ENCODE peak calls at places on chromosomes 7 and 10, in seven cellular contexts. One of them, this sample, is unnamed.

GRCh38 chr7:27686315-27686714 is 23.6 kb upstream of the HIBADH start:
- DNase-seq in CD8-positive, alpha-beta memory T cell: no peak
- DNase-seq in aorta: no peak
- DNase-seq in pancreas: no peak
- DNase-seq in A673: no peak
- DNase-seq in skeletal muscle cell: no peak
- DNase-seq in HFF-Myc: no peak
- DNase-seq in this sample: no peak

GRCh38 chr7:119197872-119198527 is 973.5 kb downstream of the ANKRD7 start:
- DNase-seq in skeletal muscle cell: no peak
- DNase-seq in A673: peak
- DNase-seq in aorta: no peak
- DNase-seq in CD8-positive, alpha-beta memory T cell: no peak
- DNase-seq in HFF-Myc: no peak
- DNase-seq in pancreas: peak
- DNase-seq in this sample: peak

GRCh38 chr7:6107924-6108323 is 76.7 kb downstream of the ANKRD61 start:
- DNase-seq in aorta: peak
- DNase-seq in CD8-positive, alpha-beta memory T cell: no peak
- DNase-seq in HFF-Myc: no peak
- DNase-seq in pancreas: no peak
- DNase-seq in A673: no peak
- DNase-seq in skeletal muscle cell: no peak
- DNase-seq in this sample: no peak

GRCh38 chr10:30088178-30088577 is 28.8 kb upstream of the JCAD start:
- DNase-seq in pancreas: no peak
- DNase-seq in CD8-positive, alpha-beta memory T cell: no peak
- DNase-seq in aorta: no peak
- DNase-seq in A673: peak
- DNase-seq in HFF-Myc: no peak
- DNase-seq in skeletal muscle cell: no peak
- DNase-seq in this sample: no peak

GRCh38 chr7:92698237-92698841 is 108.1 kb upstream of the FAM133B start:
- DNase-seq in CD8-positive, alpha-beta memory T cell: no peak
- DNase-seq in pancreas: peak
- DNase-seq in skeletal muscle cell: peak
- DNase-seq in A673: peak
- DNase-seq in HFF-Myc: peak
- DNase-seq in aorta: no peak
- DNase-seq in this sample: peak

GRCh38 chr7:106572394-106573124 is 88.4 kb downstream of the CCDC71L start:
- DNase-seq in pancreas: no peak
- DNase-seq in CD8-positive, alpha-beta memory T cell: no peak
- DNase-seq in skeletal muscle cell: no peak
- DNase-seq in HFF-Myc: no peak
- DNase-seq in A673: no peak
- DNase-seq in aorta: no peak
- DNase-seq in this sample: no peak

GRCh38 chr7:50450691-50451051 is 521 bp upstream of the FIGNL1 start:
- DNase-seq in aorta: no peak
- DNase-seq in pancreas: peak
- DNase-seq in A673: no peak
- DNase-seq in skeletal muscle cell: no peak
- DNase-seq in HFF-Myc: no peak
- DNase-seq in CD8-positive, alpha-beta memory T cell: no peak
- DNase-seq in this sample: no peak

GRCh38 chr10:32410569-32410968 is 35.4 kb upstream of the CCDC7 start:
- DNase-seq in skeletal muscle cell: no peak
- DNase-seq in HFF-Myc: no peak
- DNase-seq in CD8-positive, alpha-beta memory T cell: no peak
- DNase-seq in pancreas: no peak
- DNase-seq in aorta: no peak
- DNase-seq in A673: no peak
- DNase-seq in this sample: no peak

GRCh38 chr7:130273863-130274262 is 7.2 kb downstream of the CPA2 start:
- DNase-seq in aorta: no peak
- DNase-seq in HFF-Myc: no peak
- DNase-seq in CD8-positive, alpha-beta memory T cell: no peak
- DNase-seq in pancreas: no peak
- DNase-seq in A673: no peak
- DNase-seq in skeletal muscle cell: peak
- DNase-seq in this sample: no peak

GRCh38 chr10:29657719-29658274 is 23.0 kb upstream of the SVIL start:
- DNase-seq in CD8-positive, alpha-beta memory T cell: peak
- DNase-seq in aorta: no peak
- DNase-seq in HFF-Myc: no peak
- DNase-seq in pancreas: no peak
- DNase-seq in skeletal muscle cell: no peak
- DNase-seq in A673: peak
- DNase-seq in this sample: no peak

GRCh38 chr10:52170776-52171175 is 143.3 kb upstream of the DKK1 start:
- DNase-seq in aorta: no peak
- DNase-seq in skeletal muscle cell: no peak
- DNase-seq in CD8-positive, alpha-beta memory T cell: no peak
- DNase-seq in A673: no peak
- DNase-seq in pancreas: no peak
- DNase-seq in HFF-Myc: no peak
- DNase-seq in this sample: no peak

GRCh38 chr10:29022513-29022912 is 266.4 kb upstream of the LYZL1 start:
- DNase-seq in pancreas: no peak
- DNase-seq in CD8-positive, alpha-beta memory T cell: no peak
- DNase-seq in skeletal muscle cell: no peak
- DNase-seq in A673: no peak
- DNase-seq in HFF-Myc: no peak
- DNase-seq in aorta: no peak
- DNase-seq in this sample: no peak

GRCh38 chr10:119025336-119025735 is 4.2 kb upstream of the NANOS1 start:
- DNase-seq in HFF-Myc: no peak
- DNase-seq in aorta: peak
- DNase-seq in CD8-positive, alpha-beta memory T cell: no peak
- DNase-seq in pancreas: peak
- DNase-seq in skeletal muscle cell: no peak
- DNase-seq in A673: no peak
- DNase-seq in this sample: no peak

GRCh38 chr7:94145602-94146001 is 141.4 kb upstream of the BET1 start:
- DNase-seq in pancreas: no peak
- DNase-seq in aorta: no peak
- DNase-seq in A673: peak
- DNase-seq in skeletal muscle cell: peak
- DNase-seq in CD8-positive, alpha-beta memory T cell: no peak
- DNase-seq in HFF-Myc: no peak
- DNase-seq in this sample: no peak

GRCh38 chr7:17054206-17054605 is 172.4 kb upstream of the AGR3 start:
- DNase-seq in CD8-positive, alpha-beta memory T cell: no peak
- DNase-seq in HFF-Myc: no peak
- DNase-seq in skeletal muscle cell: no peak
- DNase-seq in aorta: no peak
- DNase-seq in A673: no peak
- DNase-seq in pancreas: no peak
- DNase-seq in this sample: no peak

GRCh38 chr10:81957976-81958375 is 83.0 kb downstream of the NRG3 start:
- DNase-seq in CD8-positive, alpha-beta memory T cell: no peak
- DNase-seq in skeletal muscle cell: no peak
- DNase-seq in A673: no peak
- DNase-seq in HFF-Myc: no peak
- DNase-seq in pancreas: no peak
- DNase-seq in aorta: no peak
- DNase-seq in this sample: no peak

GRCh38 chr10:123140983-123141390 is 5.2 kb downstream of the HMX3 start:
- DNase-seq in pancreas: no peak
- DNase-seq in HFF-Myc: no peak
- DNase-seq in aorta: no peak
- DNase-seq in skeletal muscle cell: no peak
- DNase-seq in CD8-positive, alpha-beta memory T cell: no peak
- DNase-seq in A673: no peak
- DNase-seq in this sample: no peak

GRCh38 chr7:12431886-12432285 is 28.2 kb upstream of the VWDE start:
- DNase-seq in HFF-Myc: no peak
- DNase-seq in A673: no peak
- DNase-seq in pancreas: no peak
- DNase-seq in skeletal muscle cell: no peak
- DNase-seq in CD8-positive, alpha-beta memory T cell: no peak
- DNase-seq in aorta: no peak
- DNase-seq in this sample: no peak

GRCh38 chr7:41053830-41054229 is 649.1 kb downstream of the INHBA start:
- DNase-seq in HFF-Myc: no peak
- DNase-seq in A673: no peak
- DNase-seq in skeletal muscle cell: no peak
- DNase-seq in aorta: no peak
- DNase-seq in pancreas: no peak
- DNase-seq in CD8-positive, alpha-beta memory T cell: no peak
- DNase-seq in this sample: no peak

GRCh38 chr10:63204667-63205391 is 71.7 kb downstream of the NRBF2 start:
- DNase-seq in HFF-Myc: no peak
- DNase-seq in aorta: no peak
- DNase-seq in pancreas: no peak
- DNase-seq in A673: no peak
- DNase-seq in skeletal muscle cell: no peak
- DNase-seq in CD8-positive, alpha-beta memory T cell: no peak
- DNase-seq in this sample: no peak

GRCh38 chr10:1394155-1394912 is 338.1 kb downstream of the WDR37 start:
- DNase-seq in pancreas: no peak
- DNase-seq in A673: no peak
- DNase-seq in skeletal muscle cell: no peak
- DNase-seq in CD8-positive, alpha-beta memory T cell: no peak
- DNase-seq in aorta: no peak
- DNase-seq in HFF-Myc: no peak
- DNase-seq in this sample: no peak

GRCh38 chr7:5435291-5436002 is 11.8 kb upstream of the TNRC18 start:
- DNase-seq in pancreas: no peak
- DNase-seq in aorta: no peak
- DNase-seq in A673: no peak
- DNase-seq in HFF-Myc: no peak
- DNase-seq in CD8-positive, alpha-beta memory T cell: no peak
- DNase-seq in skeletal muscle cell: no peak
- DNase-seq in this sample: no peak

GRCh38 chr10:77873558-77874380 is 52.8 kb downstream of the DLG5 start:
- DNase-seq in pancreas: no peak
- DNase-seq in HFF-Myc: peak
- DNase-seq in skeletal muscle cell: peak
- DNase-seq in CD8-positive, alpha-beta memory T cell: peak
- DNase-seq in A673: peak
- DNase-seq in aorta: peak
- DNase-seq in this sample: peak

DNA sequence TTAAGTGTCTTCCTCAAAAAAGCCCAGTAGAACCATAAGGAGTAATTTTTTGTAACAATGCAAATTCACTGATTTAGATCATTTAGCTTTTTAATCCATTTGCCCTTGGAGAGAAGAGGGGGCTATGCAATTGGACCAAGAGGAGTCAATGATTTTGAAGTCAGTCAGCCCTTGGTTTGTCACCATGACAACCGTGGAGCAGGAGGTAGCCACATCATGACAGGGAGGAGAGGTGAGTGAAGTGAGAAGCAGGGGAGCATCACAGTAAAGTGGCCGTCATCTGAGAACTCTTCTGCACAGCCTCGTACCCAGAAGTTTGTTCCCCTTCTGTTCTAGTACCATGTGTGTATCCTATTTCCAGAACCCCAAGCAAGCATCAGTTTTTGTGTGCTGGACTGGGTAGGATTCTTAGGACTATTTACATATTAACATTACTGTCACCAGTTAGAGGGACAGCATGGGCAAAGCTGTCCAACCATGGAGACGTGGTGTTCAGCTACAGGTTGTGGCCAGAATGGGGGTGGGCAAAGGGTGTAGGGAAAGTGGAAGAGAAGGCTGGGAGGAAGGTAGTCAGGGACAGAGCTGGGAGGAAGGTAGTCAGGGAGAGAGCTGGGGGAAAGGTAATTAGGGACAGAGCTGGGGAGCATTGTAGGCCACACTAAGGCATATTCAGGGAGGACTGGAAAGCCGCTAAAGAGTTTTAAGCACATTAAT is 13.1 kb downstream of the UBE3C start:
- DNase-seq in A673: no peak
- DNase-seq in pancreas: no peak
- DNase-seq in skeletal muscle cell: no peak
- DNase-seq in HFF-Myc: no peak
- DNase-seq in aorta: no peak
- DNase-seq in CD8-positive, alpha-beta memory T cell: no peak
- DNase-seq in this sample: no peak
- H3K4me3 ChIP-seq in A673: no peak
- H3K4me3 ChIP-seq in pancreas: no peak
- H3K4me3 ChIP-seq in skeletal muscle cell: no peak
- H3K4me3 ChIP-seq in HFF-Myc: no peak
- H3K4me3 ChIP-seq in aorta: no peak
- H3K4me3 ChIP-seq in CD8-positive, alpha-beta memory T cell: no peak
- H3K4me3 ChIP-seq in this sample: no peak

GRCh38 chr7:133484135-133484534 is 231.3 kb downstream of the EXOC4 start:
- DNase-seq in A673: peak
- DNase-seq in pancreas: no peak
- DNase-seq in HFF-Myc: no peak
- DNase-seq in skeletal muscle cell: no peak
- DNase-seq in aorta: no peak
- DNase-seq in CD8-positive, alpha-beta memory T cell: peak
- DNase-seq in this sample: peak

GRCh38 chr7:133482626-133483025 is 229.7 kb downstream of the EXOC4 start:
- DNase-seq in HFF-Myc: no peak
- DNase-seq in skeletal muscle cell: no peak
- DNase-seq in CD8-positive, alpha-beta memory T cell: no peak
- DNase-seq in A673: no peak
- DNase-seq in aorta: no peak
- DNase-seq in pancreas: no peak
- DNase-seq in this sample: no peak

GRCh38 chr7:133480868-133481267 is 228.0 kb downstream of the EXOC4 start:
- DNase-seq in HFF-Myc: no peak
- DNase-seq in skeletal muscle cell: no peak
- DNase-seq in CD8-positive, alpha-beta memory T cell: no peak
- DNase-seq in pancreas: no peak
- DNase-seq in aorta: no peak
- DNase-seq in A673: no peak
- DNase-seq in this sample: no peak

GRCh38 chr7:133479456-133480097 is 226.7 kb downstream of the EXOC4 start:
- DNase-seq in pancreas: no peak
- DNase-seq in skeletal muscle cell: no peak
- DNase-seq in aorta: no peak
- DNase-seq in HFF-Myc: no peak
- DNase-seq in CD8-positive, alpha-beta memory T cell: no peak
- DNase-seq in A673: no peak
- DNase-seq in this sample: no peak

GRCh38 chr7:133481676-133482075 is 228.8 kb downstream of the EXOC4 start:
- DNase-seq in CD8-positive, alpha-beta memory T cell: no peak
- DNase-seq in aorta: no peak
- DNase-seq in pancreas: no peak
- DNase-seq in HFF-Myc: peak
- DNase-seq in A673: peak
- DNase-seq in skeletal muscle cell: peak
- DNase-seq in this sample: peak
- H3K4me3 ChIP-seq in CD8-positive, alpha-beta memory T cell: no peak
- H3K4me3 ChIP-seq in aorta: no peak
- H3K4me3 ChIP-seq in pancreas: no peak
- H3K4me3 ChIP-seq in HFF-Myc: no peak
- H3K4me3 ChIP-seq in A673: no peak
- H3K4me3 ChIP-seq in skeletal muscle cell: no peak
- H3K4me3 ChIP-seq in this sample: no peak

GRCh38 chr10:113718974-113719822 is 32.3 kb upstream of the PLEKHS1 start:
- DNase-seq in HFF-Myc: no peak
- DNase-seq in CD8-positive, alpha-beta memory T cell: no peak
- DNase-seq in pancreas: no peak
- DNase-seq in skeletal muscle cell: no peak
- DNase-seq in aorta: no peak
- DNase-seq in A673: no peak
- DNase-seq in this sample: no peak
- H3K4me3 ChIP-seq in HFF-Myc: no peak
- H3K4me3 ChIP-seq in CD8-positive, alpha-beta memory T cell: no peak
- H3K4me3 ChIP-seq in pancreas: no peak
- H3K4me3 ChIP-seq in skeletal muscle cell: no peak
- H3K4me3 ChIP-seq in aorta: no peak
- H3K4me3 ChIP-seq in A673: no peak
- H3K4me3 ChIP-seq in this sample: no peak

GRCh38 chr7:57328963-57329362 is 121.0 kb upstream of the ZNF716 start:
- DNase-seq in HFF-Myc: no peak
- DNase-seq in skeletal muscle cell: no peak
- DNase-seq in A673: no peak
- DNase-seq in CD8-positive, alpha-beta memory T cell: no peak
- DNase-seq in aorta: no peak
- DNase-seq in pancreas: no peak
- DNase-seq in this sample: no peak
- H3K4me3 ChIP-seq in HFF-Myc: no peak
- H3K4me3 ChIP-seq in skeletal muscle cell: no peak
- H3K4me3 ChIP-seq in A673: no peak
- H3K4me3 ChIP-seq in CD8-positive, alpha-beta memory T cell: no peak
- H3K4me3 ChIP-seq in aorta: no peak
- H3K4me3 ChIP-seq in pancreas: no peak
- H3K4me3 ChIP-seq in this sample: no peak